ENCODE peak calls at places on chromosomes 13 and 19, in four cellular contexts. V is OCI-LY7, A is PC-3, Z is HCT116. T is an unnamed sample. For H3K9me2, the result is how much of the 10 kb centered on the place peaks cover.

GRCh38 chr19:28074773-28075172 is 1138.2 kb downstream of the UQCRFS1 start:
- DNase-seq in Z (no peak), V (no peak), A (no peak), T (no peak)

GRCh38 chr19:13262450-13262849 is 112.2 kb downstream of the IER2 start:
- DNase-seq in V (peak), Z (no peak), A (peak), T (peak)

GRCh38 chr13:24997367-24997967 is 98.5 kb upstream of the PABPC3 start:
- DNase-seq in Z (no peak), V (peak), A (peak), T (peak)

GRCh38 chr13:74866151-74866550 is 615.8 kb downstream of the TBC1D4 start:
- DNase-seq in Z (no peak), V (no peak), A (no peak), T (no peak)

GRCh38 chr13:83065136-83065535 is 817.1 kb downstream of the SLITRK1 start:
- DNase-seq in A (no peak), V (no peak), Z (no peak), T (no peak)

GRCh38 chr13:24745861-24746617 is 17.9 kb upstream of the RNF17 start:
- DNase-seq in A (no peak), V (no peak), Z (no peak), T (no peak)

GRCh38 chr13:110047511-110047910 is 259.4 kb downstream of the COL4A1 start:
- DNase-seq in V (no peak), Z (no peak), A (peak), T (no peak)

GRCh38 chr13:72290962-72291681 is 424.1 kb upstream of the DACH1 start:
- DNase-seq in A (peak), V (no peak), Z (peak), T (no peak)

GRCh38 chr13:49540552-49540951 is 44.8 kb downstream of the PHF11 start:
- DNase-seq in A (peak), V (peak), Z (no peak), T (no peak)

GRCh38 chr13:45280751-45281634 is 60.0 kb downstream of the TPT1 start:
- DNase-seq in Z (peak), V (peak), A (peak), T (peak)

GRCh38 chr13:73715910-73716257 is 418.3 kb downstream of the KLF12 start:
- DNase-seq in Z (no peak), A (peak), V (no peak), T (no peak)

GRCh38 chr19:17227798-17228367 is 1.9 kb downstream of the OCEL1 start:
- DNase-seq in V (no peak), A (no peak), Z (no peak), T (no peak)

DNA sequence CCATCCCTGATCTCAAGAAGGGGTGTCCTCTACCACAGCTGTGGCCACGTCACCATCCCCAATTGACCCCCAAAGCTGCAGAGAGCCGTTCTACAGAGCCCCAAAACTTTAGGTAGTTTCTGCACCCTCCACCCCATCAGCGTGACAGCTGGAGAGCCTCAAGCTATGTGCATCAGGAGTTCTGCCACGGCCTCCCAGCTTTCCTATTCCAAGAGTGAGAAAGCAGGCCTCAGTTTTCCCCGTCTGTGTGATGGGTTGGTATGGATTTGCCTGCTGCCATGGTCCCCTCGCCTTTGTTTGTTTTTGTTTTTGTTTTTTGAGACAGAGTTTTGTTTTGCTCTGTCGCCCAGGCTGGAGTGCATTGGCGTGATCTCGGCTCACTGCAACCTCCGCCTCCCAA is 1.5 kb downstream of the BCL3 start:
- DNase-seq in V (no peak), A (no peak), Z (no peak), T (no peak)
- H3K4me2 ChIP-seq in V (peak), A (peak), Z (peak), T (no peak)

GRCh38 chr13:36395280-36395679 is 37.0 kb upstream of the CCNA1 start:
- DNase-seq in V (no peak), Z (no peak), A (peak), T (peak)
- H3K9me2 ChIP-seq in V (under half), Z (under half), A (under half), T (under half)

DNA sequence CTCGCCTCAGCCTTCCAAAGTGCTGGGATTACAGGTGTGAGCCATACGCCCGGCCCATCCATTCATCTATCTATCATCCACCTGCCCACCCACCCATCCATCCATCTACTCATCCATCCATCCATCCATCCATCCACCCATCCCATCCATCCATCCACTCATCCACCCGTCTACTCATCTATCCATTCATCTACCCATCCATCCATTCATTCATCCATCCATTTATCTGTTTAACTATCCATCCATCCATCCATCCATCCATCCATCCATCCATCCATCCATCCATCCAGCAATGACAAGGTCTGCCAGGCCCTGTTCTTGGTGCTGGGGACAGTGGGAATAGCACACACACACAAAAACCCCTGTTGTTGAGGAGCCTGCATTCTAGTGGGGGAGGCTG is 4.5 kb downstream of the VAV1 start:
- DNase-seq in A (no peak), Z (no peak), V (no peak), T (no peak)
- H3K4me2 ChIP-seq in A (no peak), Z (no peak), V (peak), T (no peak)

GRCh38 chr13:35879111-35879510 is 252.1 kb downstream of the DCLK1 start:
- DNase-seq in V (no peak), Z (no peak), A (no peak), T (no peak)
- H3K9me2 ChIP-seq in V (under half), Z (under half), A (under half), T (under half)

DNA sequence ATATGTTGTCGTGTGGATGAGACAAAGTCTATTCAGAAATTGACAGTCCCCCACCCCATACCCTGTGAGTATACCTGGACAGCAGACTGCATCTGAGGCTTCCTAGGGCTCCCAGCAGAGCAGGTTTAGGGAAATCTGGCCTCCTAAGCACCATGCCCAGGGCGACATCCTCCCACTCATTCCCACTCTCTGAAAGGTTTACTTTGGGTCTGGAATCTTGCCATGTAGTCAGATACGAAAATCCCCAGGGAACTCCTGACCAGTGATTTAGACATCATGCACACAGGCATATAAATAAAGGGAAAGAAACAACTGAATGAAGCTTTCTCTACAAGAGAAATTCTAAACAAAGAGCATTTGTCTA is 717 bp upstream of the NALCN start:
- DNase-seq in A (peak), Z (no peak), V (no peak), T (no peak)
- H3K4me2 ChIP-seq in A (peak), Z (no peak), V (no peak), T (no peak)

DNA sequence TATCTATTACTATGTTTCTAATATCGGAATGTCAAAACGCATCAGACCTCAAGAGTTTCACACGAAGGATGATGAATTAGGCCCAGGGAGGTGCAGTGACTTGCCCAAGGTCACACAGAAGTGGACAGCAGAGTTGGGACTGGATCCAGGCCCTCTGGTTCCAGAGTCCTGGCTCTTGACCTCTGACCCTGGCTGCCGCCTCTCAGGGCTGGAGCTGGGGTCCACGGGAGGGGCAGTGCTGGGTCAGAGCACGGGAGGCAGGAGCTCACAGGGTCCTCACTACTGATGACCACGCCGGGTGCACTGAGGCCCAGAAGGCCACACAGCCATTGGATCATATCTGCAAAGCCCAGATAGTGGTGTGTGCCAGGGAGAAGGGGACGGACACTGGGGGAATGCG is 9.2 kb upstream of the ASPDH start:
- DNase-seq in V (no peak), A (no peak), Z (no peak), T (no peak)
- H3K9me2 ChIP-seq in V (under half), A (under half), Z (under half), T (under half)

GRCh38 chr13:101390461-101390860 is 25.8 kb downstream of the NALCN start:
- DNase-seq in V (no peak), Z (no peak), A (no peak), T (no peak)
- H3K4me2 ChIP-seq in V (no peak), Z (no peak), A (peak), T (no peak)

GRCh38 chr13:95604534-95604915 is 40.0 kb downstream of the DZIP1 start:
- DNase-seq in A (peak), Z (no peak), V (no peak), T (no peak)

GRCh38 chr13:95603887-95604533 is 40.5 kb downstream of the DZIP1 start:
- DNase-seq in A (peak), Z (no peak), V (no peak), T (no peak)

GRCh38 chr13:95605426-95606125 is 38.9 kb downstream of the DZIP1 start:
- DNase-seq in A (no peak), V (no peak), Z (no peak), T (no peak)

GRCh38 chr13:95608640-95609280 is 35.7 kb downstream of the DZIP1 start:
- DNase-seq in V (no peak), Z (no peak), A (no peak), T (no peak)

GRCh38 chr13:95607363-95607762 is 37.1 kb downstream of the DZIP1 start:
- DNase-seq in Z (no peak), A (peak), V (no peak), T (no peak)
- H3K9me2 ChIP-seq in Z (under half), A (under half), V (under half), T (under half)

GRCh38 chr13:71051573-71051972 is 815.4 kb downstream of the DACH1 start:
- DNase-seq in V (no peak), A (no peak), Z (no peak), T (no peak)

GRCh38 chr13:71046360-71047079 is 820.5 kb downstream of the DACH1 start:
- DNase-seq in V (no peak), A (no peak), Z (no peak), T (no peak)
- H3K4me2 ChIP-seq in V (no peak), A (no peak), Z (no peak), T (no peak)